ENCODE peak calls at places on chromosomes 12 and 14, in five cellular contexts. V is HepG2, J is K562, D is GM12878, W is H1. K is an unnamed sample. For H3K4me1, the result is how much of the 10 kb centered on the place peaks cover.

GRCh38 chr12:94844452-94844851 is 159.0 kb downstream of the NDUFA12 start:
- DNase-seq in V (no peak), J (no peak), D (no peak), W (no peak), K (no peak)

GRCh38 chr12:53868516-53868986 is 70.1 kb upstream of the HOXC13 start:
- DNase-seq in V (no peak), J (no peak), D (no peak), W (no peak), K (peak)

GRCh38 chr12:66491812-66492361 is 187.0 kb downstream of the GRIP1 start:
- DNase-seq in V (no peak), J (no peak), D (no peak), W (no peak), K (no peak)

GRCh38 chr14:91996951-91997371 is 42.9 kb downstream of the TRIP11 start:
- DNase-seq in V (peak), J (peak), D (no peak), W (no peak), K (peak)

GRCh38 chr12:112798019-112798760 is 6.6 kb downstream of the RPH3A start:
- DNase-seq in V (no peak), J (no peak), D (no peak), W (no peak), K (no peak)

GRCh38 chr12:89836026-89836425 is 127.4 kb upstream of the ATP2B1 start:
- DNase-seq in V (no peak), J (no peak), D (no peak), W (no peak), K (no peak)

GRCh38 chr12:107435072-107435471 is 250.5 kb upstream of the PWP1 start:
- DNase-seq in V (no peak), J (no peak), D (no peak), W (no peak), K (peak)

GRCh38 chr12:108394196-108394595 is 55.1 kb upstream of the CMKLR1 start:
- DNase-seq in V (no peak), J (no peak), D (no peak), W (no peak), K (no peak)

GRCh38 chr14:59427653-59428578 is 37.3 kb downstream of the GPR135 start:
- DNase-seq in V (no peak), J (no peak), D (no peak), W (no peak), K (no peak)

GRCh38 chr14:89184952-89185351 is 232.1 kb downstream of the FOXN3 start:
- DNase-seq in V (no peak), J (no peak), D (no peak), W (no peak), K (no peak)

GRCh38 chr12:131603106-131604033 is 107.5 kb upstream of the SFSWAP start:
- DNase-seq in V (no peak), J (no peak), D (no peak), W (no peak), K (no peak)

GRCh38 chr12:130281157-130281799 is 56.4 kb upstream of the PIWIL1 start:
- DNase-seq in V (no peak), J (peak), D (no peak), W (peak), K (peak)

GRCh38 chr12:46490635-46491034 is 118.1 kb upstream of the SLC38A2 start:
- DNase-seq in V (no peak), J (no peak), D (no peak), W (no peak), K (no peak)

GRCh38 chr12:110339184-110339952 is 58.3 kb downstream of the ATP2A2 start:
- DNase-seq in V (no peak), J (no peak), D (no peak), W (peak), K (no peak)

DNA sequence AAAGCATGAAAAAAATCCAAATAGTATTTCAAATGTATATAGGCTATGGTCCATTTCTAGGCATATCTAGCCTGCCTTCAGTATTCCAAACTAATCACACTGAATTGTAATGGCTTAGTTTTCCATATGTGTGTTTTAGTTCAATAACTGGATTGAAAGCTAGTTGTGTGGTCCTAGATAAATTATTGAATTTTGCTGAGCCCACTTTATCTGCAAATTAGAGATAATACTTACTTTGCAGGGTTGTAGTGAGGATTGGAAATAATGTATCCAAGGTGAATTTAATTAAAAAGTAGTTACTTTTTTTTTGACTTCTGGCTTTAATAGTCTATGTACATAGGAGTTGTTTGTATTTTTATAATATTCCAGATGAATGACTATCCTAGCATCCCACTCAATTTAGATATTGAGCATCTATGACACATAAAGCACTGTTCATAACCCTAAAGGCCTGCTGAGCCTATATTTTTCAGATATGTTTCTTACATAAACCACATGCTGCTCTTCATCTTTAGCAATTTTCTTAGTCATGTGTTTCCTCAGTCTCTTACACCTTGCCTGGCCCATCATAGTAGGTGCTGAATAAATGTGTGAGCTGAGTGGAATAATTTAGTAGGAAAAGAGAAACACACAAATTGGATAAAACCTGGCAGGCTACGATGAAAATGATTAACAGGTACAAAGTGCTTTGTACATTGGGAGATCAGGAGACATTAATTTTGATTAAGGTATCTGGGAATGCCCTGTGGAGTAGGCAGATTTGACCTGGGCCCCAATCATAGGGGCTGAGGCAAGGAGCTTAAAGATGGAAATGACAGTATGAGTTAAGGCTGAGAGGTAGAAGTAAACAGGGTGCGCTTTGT is 1.1 kb upstream of the ATP23 start:
- DNase-seq in V (no peak), J (peak), D (no peak), W (no peak), K (no peak)
- H3K4me1 ChIP-seq in V (under half), J (under half), D (under half), W (under half), K (under half)

GRCh38 chr12:93040367-93040766 is 111.3 kb upstream of the EEA1 start:
- DNase-seq in V (no peak), J (no peak), D (no peak), W (no peak), K (no peak)

GRCh38 chr12:93039930-93040329 is 110.8 kb upstream of the EEA1 start:
- DNase-seq in V (no peak), J (no peak), D (no peak), W (no peak), K (no peak)

GRCh38 chr12:93041416-93041815 is 112.3 kb upstream of the EEA1 start:
- DNase-seq in V (no peak), J (no peak), D (no peak), W (no peak), K (no peak)

GRCh38 chr12:93042283-93042682 is 113.2 kb upstream of the EEA1 start:
- DNase-seq in V (no peak), J (no peak), D (no peak), W (no peak), K (no peak)

GRCh38 chr12:93039062-93039461 is 110.0 kb upstream of the EEA1 start:
- DNase-seq in V (no peak), J (no peak), D (no peak), W (no peak), K (no peak)
- TF ChIP-seq CREB1 in V (no peak), J (no peak), D (no peak), W (no peak), K (no peak)

GRCh38 chr14:68177728-68178127 is 358.1 kb downstream of the RAD51B start:
- DNase-seq in V (no peak), J (no peak), D (no peak), W (no peak), K (no peak)
- H3K4me1 ChIP-seq in V (under half), J (under half), D (under half), W (under half), K (under half)

GRCh38 chr12:25645421-25645820 is 92.3 kb upstream of the LMNTD1 start:
- DNase-seq in V (no peak), J (no peak), D (no peak), W (no peak), K (no peak)

GRCh38 chr12:25644964-25645363 is 91.9 kb upstream of the LMNTD1 start:
- DNase-seq in V (no peak), J (no peak), D (no peak), W (no peak), K (no peak)

GRCh38 chr12:25653487-25654175 is 100.5 kb upstream of the LMNTD1 start:
- DNase-seq in V (no peak), J (no peak), D (no peak), W (no peak), K (no peak)

GRCh38 chr12:25648460-25648859 is 95.4 kb upstream of the LMNTD1 start:
- DNase-seq in V (no peak), J (no peak), D (no peak), W (no peak), K (peak)
- TF ChIP-seq CREB1 in V (no peak), J (no peak), D (no peak), W (no peak), K (no peak)

DNA sequence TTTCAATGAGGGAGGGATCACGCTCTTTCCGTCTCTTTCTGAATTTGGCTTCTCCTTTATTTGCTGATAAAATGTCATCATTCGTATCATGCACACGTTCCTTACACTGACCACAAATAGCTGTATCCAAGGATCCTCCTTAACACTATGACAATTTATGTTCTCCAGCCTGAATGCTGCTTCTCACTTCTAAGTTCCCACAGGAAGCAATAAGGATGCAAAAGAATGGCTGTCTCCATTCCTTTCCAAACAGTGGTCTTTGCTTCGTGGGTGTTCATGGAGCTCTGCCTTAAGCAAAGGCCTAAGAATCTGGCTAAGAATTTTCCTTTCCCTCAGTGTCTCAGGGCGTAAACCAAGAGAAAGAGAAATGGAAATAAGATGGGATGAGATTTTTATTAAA is 200.2 kb downstream of the ITPR2 start:
- DNase-seq in V (no peak), J (no peak), D (no peak), W (no peak), K (no peak)
- H3K4me1 ChIP-seq in V (half or more), J (under half), D (under half), W (under half), K (under half)

GRCh38 chr14:22896351-22896750 is 13.3 kb downstream of the REM2 start:
- DNase-seq in V (no peak), J (no peak), D (no peak), W (no peak), K (no peak)

GRCh38 chr14:22896760-22897159 is 13.7 kb downstream of the REM2 start:
- DNase-seq in V (no peak), J (no peak), D (no peak), W (no peak), K (peak)

GRCh38 chr14:22900088-22900799 is 17.2 kb downstream of the REM2 start:
- DNase-seq in V (peak), J (peak), D (peak), W (peak), K (peak)

GRCh38 chr14:22897357-22897756 is 14.3 kb downstream of the REM2 start:
- DNase-seq in V (no peak), J (peak), D (no peak), W (no peak), K (no peak)

GRCh38 chr14:22898302-22898894 is 15.4 kb downstream of the REM2 start:
- DNase-seq in V (no peak), J (peak), D (no peak), W (no peak), K (no peak)
- TF ChIP-seq CREB1 in V (no peak), J (no peak), D (no peak), W (no peak), K (no peak)

GRCh38 chr12:79411791-79412190 is 279.0 kb downstream of the PAWR start:
- DNase-seq in V (no peak), J (no peak), D (no peak), W (no peak), K (no peak)
- H3K4me1 ChIP-seq in V (under half), J (under half), D (under half), W (under half), K (under half)

K was measured in GM23338.